ENCODE peak calls at places on chromosomes 2 and 18, in nine cellular contexts. O is WTC11; H is SK-N-SH; S is pancreas; L is heart left ventricle; G is GM23338; Q is MCF 10A; B is GM12865; M is CD8-positive, alpha-beta T cell. X is an unnamed sample.
A peak's percentile ranks its signal among the peaks of the same experiment; 100 is the strongest.

GRCh38 chr2:110741491-110741980 is 9.2 kb downstream of the ACOXL start:
- DNase-seq in O (peak; percentile 35), H (no peak), S (no peak), L (no peak), G (peak; percentile 54), Q (peak; percentile 39), B (peak; percentile 33), M (no peak), X (no peak)

GRCh38 chr2:174338626-174339570 is 4.1 kb downstream of the SP9 start:
- DNase-seq in O (peak; percentile 41), H (no peak), S (no peak), L (no peak), G (peak; percentile 87), Q (no peak), B (no peak), M (no peak), X (no peak)

GRCh38 chr18:9097349-9097748 is 5.2 kb upstream of the NDUFV2 start:
- DNase-seq in O (no peak), H (no peak), S (no peak), L (no peak), G (no peak), Q (no peak), B (no peak), M (no peak), X (no peak)

GRCh38 chr18:12518326-12518725 is 110.6 kb downstream of the PRELID3A start:
- DNase-seq in O (no peak), H (no peak), S (no peak), L (no peak), G (no peak), Q (peak; percentile 16), B (no peak), M (no peak), X (no peak)

GRCh38 chr2:178478102-178478441 is 328 bp downstream of the FKBP7 start:
- DNase-seq in O (no peak), H (no peak), S (peak; percentile 23), L (no peak), G (peak; percentile 21), Q (no peak), B (peak; percentile 41), M (no peak), X (no peak)

GRCh38 chr2:166181813-166182154 is 54.0 kb upstream of the SCN1A start:
- DNase-seq in O (no peak), H (no peak), S (no peak), L (no peak), G (no peak), Q (no peak), B (no peak), M (no peak), X (no peak)

GRCh38 chr2:231644426-231644825 is 51.8 kb downstream of the TEX44 start:
- DNase-seq in O (no peak), H (no peak), S (no peak), L (no peak), G (no peak), Q (no peak), B (no peak), M (no peak), X (no peak)

GRCh38 chr2:158575051-158575635 is 118.4 kb downstream of the PKP4 start:
- DNase-seq in O (no peak), H (no peak), S (no peak), L (no peak), G (no peak), Q (no peak), B (no peak), M (no peak), X (no peak)

GRCh38 chr2:237723613-237724012 is 75.0 kb upstream of the RBM44 start:
- DNase-seq in O (peak; percentile 66), H (peak; percentile 62), S (no peak), L (no peak), G (peak; percentile 69), Q (peak; percentile 49), B (peak; percentile 51), M (no peak), X (no peak)

GRCh38 chr2:59963157-59963556 is 590.3 kb downstream of the BCL11A start:
- DNase-seq in O (no peak), H (no peak), S (no peak), L (no peak), G (no peak), Q (no peak), B (no peak), M (no peak), X (no peak)

GRCh38 chr2:237064203-237065061 is 21.3 kb upstream of the COPS8 start:
- DNase-seq in O (no peak), H (no peak), S (no peak), L (no peak), G (no peak), Q (no peak), B (no peak), M (no peak), X (no peak)

GRCh38 chr2:64453710-64454315 is at the start of gene LGALSL:
- DNase-seq in O (peak; percentile 85), H (peak; percentile 94), S (peak; percentile 78), L (peak; percentile 83), G (peak; percentile 88), Q (peak; percentile 66), B (peak; percentile 76), M (peak; percentile 41), X (peak; percentile 66)

GRCh38 chr2:64362562-64363026 is 91.4 kb upstream of the LGALSL start:
- DNase-seq in O (no peak), H (no peak), S (peak; percentile 83), L (no peak), G (no peak), Q (peak; percentile 89), B (no peak), M (no peak), X (no peak)

GRCh38 chr18:78423776-78424175 is 555.8 kb upstream of the SALL3 start:
- DNase-seq in O (no peak), H (no peak), S (no peak), L (no peak), G (no peak), Q (no peak), B (no peak), M (no peak), X (no peak)

DNA sequence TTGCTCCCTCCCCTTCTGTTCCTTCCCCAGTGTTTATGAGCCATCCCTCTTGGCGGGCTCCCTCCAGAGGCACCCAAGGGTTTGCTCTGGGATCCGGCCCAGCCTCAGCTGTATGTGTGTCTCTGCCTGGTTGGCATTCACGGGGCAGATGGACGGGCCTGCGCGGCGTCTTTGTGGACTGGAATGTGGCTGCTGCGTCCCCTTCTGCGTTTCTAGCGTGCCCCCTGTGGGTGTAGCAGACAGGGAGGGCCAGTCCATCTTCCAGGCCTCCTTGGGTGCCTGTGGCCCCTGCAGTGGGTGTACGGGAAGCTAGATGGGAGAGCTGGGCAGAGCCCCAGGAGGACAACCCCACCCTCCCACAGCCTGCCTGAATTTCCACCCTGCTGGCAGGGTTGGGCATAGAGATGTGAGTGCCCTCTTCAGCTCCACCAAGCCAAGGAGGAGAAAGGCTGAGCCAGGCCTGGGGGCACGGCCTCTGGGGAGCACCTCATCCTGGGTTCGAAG is 15.7 kb downstream of the GPC1 start:
- DNase-seq in O (no peak), H (no peak), S (no peak), L (no peak), G (no peak), Q (no peak), B (no peak), M (no peak), X (no peak)
- TF ChIP-seq CTCF in O (no peak), H (no peak), S (no peak), L (no peak), G (no peak), Q (no peak), B (no peak), M (no peak), X (no peak)

DNA sequence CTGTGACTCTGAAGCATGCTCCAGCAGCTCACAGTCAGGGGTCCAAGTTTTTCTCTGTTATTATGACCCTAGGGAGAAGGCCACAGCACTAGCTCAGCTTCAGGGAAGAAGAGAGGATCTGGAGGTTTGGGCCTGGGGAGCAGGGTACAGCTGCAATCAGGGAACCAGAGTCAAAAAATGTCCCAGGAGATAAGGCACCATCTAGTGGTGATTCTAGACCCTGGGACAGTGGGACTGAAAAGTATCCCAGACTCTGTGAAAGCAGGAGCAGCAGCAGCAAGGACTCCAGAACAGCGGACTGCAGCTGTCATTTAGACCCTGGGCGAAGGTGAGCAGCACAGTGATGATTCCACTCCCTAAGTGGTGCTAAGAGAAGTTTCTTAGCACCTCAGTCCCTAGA is 278.4 kb upstream of the DDX18 start:
- DNase-seq in O (peak; percentile 28), H (no peak), S (no peak), L (no peak), G (peak; percentile 70), Q (peak; percentile 48), B (no peak), M (no peak), X (no peak)
- TF ChIP-seq CTCF in O (no peak), H (peak; percentile 7), S (no peak), L (peak; percentile 28), G (peak; percentile 85), Q (peak; percentile 38), B (peak; percentile 20), M (no peak), X (peak; percentile 52)

DNA sequence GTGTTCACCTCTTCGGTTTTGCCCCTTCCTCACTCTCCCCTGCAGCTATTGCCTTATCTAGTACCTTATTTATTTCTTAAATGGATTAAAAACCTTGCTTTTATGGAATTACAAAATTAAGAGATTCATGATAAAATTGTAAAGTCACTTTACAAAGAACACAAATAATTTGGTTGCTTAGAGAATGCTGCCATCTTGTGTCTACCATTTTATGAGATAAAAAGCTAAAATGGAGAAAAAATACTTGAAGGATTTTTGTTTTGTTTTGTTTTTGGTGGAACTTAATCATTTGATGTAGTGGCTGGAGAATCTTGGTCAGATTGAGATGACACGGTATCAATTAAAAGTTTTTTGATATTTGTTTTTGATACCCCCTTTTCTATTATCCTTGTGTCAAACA is 69.6 kb downstream of the R3HDM1 start:
- DNase-seq in O (no peak), H (no peak), S (no peak), L (no peak), G (no peak), Q (peak; percentile 5), B (no peak), M (no peak), X (no peak)
- TF ChIP-seq CTCF in O (no peak), H (peak; percentile 45), S (no peak), L (peak; percentile 40), G (no peak), Q (no peak), B (no peak), M (peak; percentile 46), X (no peak)

GRCh38 chr2:216727346-216728122 is 32.2 kb upstream of the IGFBP5 start:
- DNase-seq in O (no peak), H (no peak), S (no peak), L (no peak), G (no peak), Q (peak; percentile 13), B (no peak), M (no peak), X (no peak)
- TF ChIP-seq CTCF in O (no peak), H (no peak), S (no peak), L (no peak), G (no peak), Q (no peak), B (no peak), M (no peak), X (no peak)

GRCh38 chr2:16900405-16901025 is 234.9 kb upstream of the CYRIA start:
- DNase-seq in O (peak; percentile 69), H (no peak), S (peak; percentile 23), L (no peak), G (peak; percentile 87), Q (peak; percentile 73), B (peak; percentile 61), M (no peak), X (no peak)
- TF ChIP-seq CTCF in O (peak; percentile 81), H (peak; percentile 60), S (peak; percentile 47), L (peak; percentile 21), G (peak; percentile 100), Q (peak; percentile 46), B (peak; percentile 91), M (no peak), X (no peak)

GRCh38 chr2:14831458-14831857 is 198.9 kb downstream of the LRATD1 start:
- DNase-seq in O (no peak), H (no peak), S (no peak), L (no peak), G (peak; percentile 8), Q (no peak), B (no peak), M (no peak), X (no peak)
- TF ChIP-seq CTCF in O (no peak), H (no peak), S (no peak), L (peak; percentile 26), G (peak; percentile 40), Q (peak; percentile 16), B (no peak), M (no peak), X (no peak)